ENCODE peak calls at places on chromosomes 16 and 17, in four cellular contexts. Q is brain microvascular endothelial cell; O is ELR; V is stimulated activated CD8-positive, alpha-beta memory T cell treated with anti-CD3 and anti-CD28 coated beads, Interleukin-7, amount 100 ng/mL, for 4 hours. P is an unnamed sample.

GRCh38 chr16:84467256-84467655 is 37.2 kb downstream of the MEAK7 start:
- DNase-seq in Q (no peak), O (no peak), V (no peak), P (no peak)

GRCh38 chr16:5042574-5043171 is 8.9 kb upstream of the NAGPA start:
- DNase-seq in Q (peak), O (peak), V (no peak), P (peak)

GRCh38 chr16:17307501-17307900 is 163.3 kb downstream of the XYLT1 start:
- DNase-seq in Q (no peak), O (no peak), V (no peak), P (no peak)

GRCh38 chr16:15874745-15875314 is 13.6 kb downstream of the CEP20 start:
- DNase-seq in Q (peak), O (peak), V (no peak), P (peak)

GRCh38 chr16:67174706-67175231 is 4.4 kb downstream of the NOL3 start:
- DNase-seq in Q (no peak), O (no peak), V (no peak), P (no peak)

GRCh38 chr17:17757944-17758343 is 76.7 kb downstream of the RAI1 start:
- DNase-seq in Q (no peak), O (no peak), V (no peak), P (no peak)

GRCh38 chr17:50779747-50780363 is 12.5 kb upstream of the ANKRD40CL start:
- DNase-seq in Q (no peak), O (no peak), V (peak), P (no peak)

GRCh38 chr17:64262422-64263260 is at the start of gene TEX2:
- DNase-seq in Q (no peak), O (peak), V (peak), P (peak)

GRCh38 chr17:70375406-70375805 is 206.1 kb downstream of the KCNJ2 start:
- DNase-seq in Q (no peak), O (no peak), V (no peak), P (no peak)

GRCh38 chr16:727291-727977 is 528 bp downstream of the HAGHL start:
- DNase-seq in Q (no peak), O (no peak), V (no peak), P (peak)

GRCh38 chr17:22217135-22217534 is 524.8 kb downstream of the KCNJ18 start:
- DNase-seq in Q (no peak), O (no peak), V (no peak), P (no peak)